ENCODE peak calls at places on chromosomes 2 and 18, in five cellular contexts. One of them, this sample, is unnamed.

GRCh38 chr2:215428060-215428910 is 7.6 kb downstream of the FN1 start:
- DNase-seq in left lung: peak; percentile 61
- DNase-seq in GM23338: no peak
- DNase-seq in fibroblast of the aortic adventitia: peak; percentile 39
- DNase-seq in adrenal gland: no peak
- DNase-seq in this sample: no peak

GRCh38 chr2:85194780-85195480 is 61.7 kb downstream of the TCF7L1 start:
- DNase-seq in left lung: no peak
- DNase-seq in GM23338: no peak
- DNase-seq in fibroblast of the aortic adventitia: no peak
- DNase-seq in adrenal gland: no peak
- DNase-seq in this sample: no peak

GRCh38 chr2:99619211-99619610 is 129.4 kb upstream of the REV1 start:
- DNase-seq in left lung: no peak
- DNase-seq in GM23338: no peak
- DNase-seq in fibroblast of the aortic adventitia: no peak
- DNase-seq in adrenal gland: no peak
- DNase-seq in this sample: no peak

GRCh38 chr2:202104286-202104870 is 31.3 kb downstream of the KIAA2012 start:
- DNase-seq in left lung: no peak
- DNase-seq in GM23338: peak; percentile 86
- DNase-seq in fibroblast of the aortic adventitia: peak; percentile 69
- DNase-seq in adrenal gland: no peak
- DNase-seq in this sample: peak; percentile 35

GRCh38 chr18:34094148-34094547 is 130.6 kb downstream of the NOL4 start:
- DNase-seq in left lung: no peak
- DNase-seq in GM23338: no peak
- DNase-seq in fibroblast of the aortic adventitia: no peak
- DNase-seq in adrenal gland: no peak
- DNase-seq in this sample: no peak

GRCh38 chr2:168212866-168213265 is 34.5 kb downstream of the STK39 start:
- DNase-seq in left lung: no peak
- DNase-seq in GM23338: no peak
- DNase-seq in fibroblast of the aortic adventitia: peak; percentile 60
- DNase-seq in adrenal gland: no peak
- DNase-seq in this sample: no peak

GRCh38 chr2:186542002-186542401 is 47.9 kb upstream of the ITGAV start:
- DNase-seq in left lung: no peak
- DNase-seq in GM23338: peak; percentile 37
- DNase-seq in fibroblast of the aortic adventitia: no peak
- DNase-seq in adrenal gland: no peak
- DNase-seq in this sample: no peak

GRCh38 chr18:47397671-47398319 is 146.3 kb upstream of the SKOR2 start:
- DNase-seq in left lung: no peak
- DNase-seq in GM23338: peak; percentile 82
- DNase-seq in fibroblast of the aortic adventitia: no peak
- DNase-seq in adrenal gland: no peak
- DNase-seq in this sample: no peak

GRCh38 chr2:191846787-191847620 is at the start of gene CAVIN2:
- DNase-seq in left lung: peak; percentile 72
- DNase-seq in GM23338: no peak
- DNase-seq in fibroblast of the aortic adventitia: peak; percentile 90
- DNase-seq in adrenal gland: peak; percentile 34
- DNase-seq in this sample: no peak

GRCh38 chr2:168201722-168202121 is 45.7 kb downstream of the STK39 start:
- DNase-seq in left lung: no peak
- DNase-seq in GM23338: no peak
- DNase-seq in fibroblast of the aortic adventitia: no peak
- DNase-seq in adrenal gland: no peak
- DNase-seq in this sample: no peak

GRCh38 chr2:98507940-98508689 is 63.5 kb downstream of the INPP4A start:
- DNase-seq in left lung: peak; percentile 83
- DNase-seq in GM23338: no peak
- DNase-seq in fibroblast of the aortic adventitia: no peak
- DNase-seq in adrenal gland: peak; percentile 50
- DNase-seq in this sample: no peak

GRCh38 chr2:176079285-176079830 is 4.4 kb downstream of the EVX2 start:
- DNase-seq in left lung: no peak
- DNase-seq in GM23338: peak; percentile 70
- DNase-seq in fibroblast of the aortic adventitia: no peak
- DNase-seq in adrenal gland: no peak
- DNase-seq in this sample: no peak

GRCh38 chr2:217828336-217828735 is 174.5 kb downstream of the TNS1 start:
- DNase-seq in left lung: no peak
- DNase-seq in GM23338: no peak
- DNase-seq in fibroblast of the aortic adventitia: no peak
- DNase-seq in adrenal gland: no peak
- DNase-seq in this sample: no peak

GRCh38 chr18:49368876-49369440 is 91.5 kb downstream of the DYM start:
- DNase-seq in left lung: no peak
- DNase-seq in GM23338: peak; percentile 30
- DNase-seq in fibroblast of the aortic adventitia: peak; percentile 34
- DNase-seq in adrenal gland: no peak
- DNase-seq in this sample: no peak

GRCh38 chr2:127415593-127416485 is 2.4 kb upstream of the PROC start:
- DNase-seq in left lung: peak; percentile 95
- DNase-seq in GM23338: peak; percentile 95
- DNase-seq in fibroblast of the aortic adventitia: no peak
- DNase-seq in adrenal gland: peak; percentile 74
- DNase-seq in this sample: peak; percentile 65

GRCh38 chr18:11654736-11655604 is 34.1 kb upstream of the GNAL start:
- DNase-seq in left lung: peak; percentile 85
- DNase-seq in GM23338: peak; percentile 77
- DNase-seq in fibroblast of the aortic adventitia: peak; percentile 23
- DNase-seq in adrenal gland: peak; percentile 47
- DNase-seq in this sample: peak; percentile 12

GRCh38 chr2:85995648-85996529 is 107.1 kb upstream of the ST3GAL5 start:
- DNase-seq in left lung: no peak
- DNase-seq in GM23338: no peak
- DNase-seq in fibroblast of the aortic adventitia: no peak
- DNase-seq in adrenal gland: no peak
- DNase-seq in this sample: no peak

GRCh38 chr2:241349941-241350340 is 6.1 kb upstream of the FARP2 start:
- DNase-seq in left lung: peak; percentile 54
- DNase-seq in GM23338: no peak
- DNase-seq in fibroblast of the aortic adventitia: no peak
- DNase-seq in adrenal gland: no peak
- DNase-seq in this sample: no peak

GRCh38 chr2:196171248-196171871 is at the start of gene STK17B:
- DNase-seq in left lung: peak; percentile 98
- DNase-seq in GM23338: peak; percentile 96
- DNase-seq in fibroblast of the aortic adventitia: peak; percentile 89
- DNase-seq in adrenal gland: peak; percentile 97
- DNase-seq in this sample: peak; percentile 95

GRCh38 chr2:144372484-144373195 is 147.3 kb downstream of the ZEB2 start:
- DNase-seq in left lung: no peak
- DNase-seq in GM23338: no peak
- DNase-seq in fibroblast of the aortic adventitia: no peak
- DNase-seq in adrenal gland: no peak
- DNase-seq in this sample: no peak

GRCh38 chr2:53767405-53768232 is at the start of gene CHAC2:
- DNase-seq in left lung: peak; percentile 96
- DNase-seq in GM23338: peak; percentile 91
- DNase-seq in fibroblast of the aortic adventitia: peak; percentile 76
- DNase-seq in adrenal gland: peak; percentile 89
- DNase-seq in this sample: peak; percentile 78

GRCh38 chr2:212735648-212736047 is 197.0 kb upstream of the ERBB4 start:
- DNase-seq in left lung: no peak
- DNase-seq in GM23338: no peak
- DNase-seq in fibroblast of the aortic adventitia: no peak
- DNase-seq in adrenal gland: no peak
- DNase-seq in this sample: no peak

GRCh38 chr2:240645346-240646060 is 20.2 kb downstream of the GPR35 start:
- DNase-seq in left lung: peak; percentile 53
- DNase-seq in GM23338: no peak
- DNase-seq in fibroblast of the aortic adventitia: no peak
- DNase-seq in adrenal gland: no peak
- DNase-seq in this sample: no peak

GRCh38 chr2:186949716-186950256 is 100.8 kb upstream of the ZSWIM2 start:
- DNase-seq in left lung: no peak
- DNase-seq in GM23338: no peak
- DNase-seq in fibroblast of the aortic adventitia: no peak
- DNase-seq in adrenal gland: no peak
- DNase-seq in this sample: no peak

DNA sequence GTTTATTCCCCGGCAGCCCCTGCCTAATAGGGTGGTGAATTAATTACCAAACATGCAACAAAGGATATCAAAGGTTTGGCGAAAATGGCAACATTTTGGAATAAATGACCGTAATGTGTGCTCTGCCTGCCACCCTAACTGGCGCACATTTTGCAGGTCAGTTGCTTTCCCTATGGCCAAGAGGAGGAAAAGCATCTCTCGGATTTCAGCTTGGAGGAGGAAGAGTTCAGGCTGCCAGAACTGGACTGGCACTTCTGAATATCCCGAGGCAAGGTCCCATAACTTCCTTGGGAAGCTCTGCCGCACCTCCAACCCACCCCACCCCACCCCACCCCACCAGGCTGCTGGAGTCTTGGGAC is 37.1 kb downstream of the SLC25A52 start:
- DNase-seq in left lung: no peak
- DNase-seq in GM23338: no peak
- DNase-seq in fibroblast of the aortic adventitia: no peak
- DNase-seq in adrenal gland: no peak
- DNase-seq in this sample: no peak
- H3K4me3 ChIP-seq in left lung: peak overlapping the region; percentile 47
- H3K4me3 ChIP-seq in GM23338: no peak overlapping the region
- H3K4me3 ChIP-seq in fibroblast of the aortic adventitia: peak overlapping the region; percentile 63
- H3K4me3 ChIP-seq in adrenal gland: no peak overlapping the region
- H3K4me3 ChIP-seq in this sample: no peak overlapping the region

DNA sequence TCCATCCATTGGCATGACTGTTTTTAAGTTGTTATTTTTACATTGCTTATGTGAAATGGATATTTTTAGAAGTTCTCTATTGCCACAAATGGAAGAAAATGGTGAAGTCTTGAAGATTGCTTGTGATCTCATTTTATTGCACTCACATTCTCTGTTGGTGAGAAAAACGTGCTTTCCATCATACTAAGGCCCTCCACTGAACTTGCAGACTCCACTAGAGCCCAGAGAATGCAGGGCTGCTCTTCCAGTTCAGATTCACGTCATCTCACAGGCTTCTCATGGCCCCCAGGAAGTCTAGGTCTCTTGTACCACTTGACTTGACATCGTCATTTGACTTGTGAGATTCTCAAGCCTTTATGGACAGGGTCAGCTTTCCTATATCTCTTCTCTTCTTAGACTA is 254.8 kb upstream of the COPS8 start:
- DNase-seq in left lung: no peak
- DNase-seq in GM23338: no peak
- DNase-seq in fibroblast of the aortic adventitia: no peak
- DNase-seq in adrenal gland: no peak
- DNase-seq in this sample: no peak
- H3K4me3 ChIP-seq in left lung: no peak overlapping the region
- H3K4me3 ChIP-seq in GM23338: no peak overlapping the region
- H3K4me3 ChIP-seq in fibroblast of the aortic adventitia: no peak overlapping the region
- H3K4me3 ChIP-seq in adrenal gland: no peak overlapping the region
- H3K4me3 ChIP-seq in this sample: no peak overlapping the region

DNA sequence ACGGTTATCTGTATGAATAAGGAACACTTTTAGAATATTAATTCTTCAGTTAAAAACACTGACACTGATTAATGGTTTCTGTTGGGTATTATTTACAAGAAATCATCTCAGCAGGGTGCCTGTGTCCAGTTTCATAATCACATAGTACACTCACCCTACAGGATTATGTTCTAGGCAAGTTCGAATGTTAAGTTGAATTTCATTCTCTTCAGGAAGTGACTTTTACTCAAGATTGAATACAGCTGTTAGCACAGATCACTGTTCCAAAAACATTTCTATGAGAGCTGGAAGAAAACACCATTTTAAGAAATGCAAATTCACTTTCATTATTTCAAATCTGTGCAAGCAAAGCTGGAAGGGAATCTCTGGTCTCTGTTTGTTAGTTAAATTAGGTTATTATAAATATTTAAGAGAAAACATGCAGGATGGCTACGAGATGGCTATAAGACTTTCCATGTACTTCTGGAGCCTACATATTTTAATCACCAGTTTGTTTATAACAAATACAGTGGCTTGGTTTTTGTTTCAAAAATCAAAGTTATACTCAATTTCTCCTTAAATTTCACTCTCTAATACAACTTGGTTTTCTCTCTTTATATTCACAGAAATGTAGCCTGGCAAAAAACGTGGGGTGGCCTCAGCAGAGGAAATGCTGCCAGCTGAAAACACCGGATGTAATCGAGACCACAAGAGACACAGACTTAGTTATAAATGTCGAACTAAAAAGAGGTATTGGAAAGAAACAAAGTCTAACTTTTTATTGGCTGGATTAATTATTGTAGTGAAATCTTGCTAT is 65.8 kb downstream of the RBMS1 start:
- DNase-seq in left lung: no peak
- DNase-seq in GM23338: no peak
- DNase-seq in fibroblast of the aortic adventitia: peak; percentile 94
- DNase-seq in adrenal gland: no peak
- DNase-seq in this sample: peak; percentile 88
- H3K4me3 ChIP-seq in left lung: no peak overlapping the region
- H3K4me3 ChIP-seq in GM23338: no peak overlapping the region
- H3K4me3 ChIP-seq in fibroblast of the aortic adventitia: peak overlapping the region; percentile 38
- H3K4me3 ChIP-seq in adrenal gland: no peak overlapping the region
- H3K4me3 ChIP-seq in this sample: peak overlapping the region; percentile 39

DNA sequence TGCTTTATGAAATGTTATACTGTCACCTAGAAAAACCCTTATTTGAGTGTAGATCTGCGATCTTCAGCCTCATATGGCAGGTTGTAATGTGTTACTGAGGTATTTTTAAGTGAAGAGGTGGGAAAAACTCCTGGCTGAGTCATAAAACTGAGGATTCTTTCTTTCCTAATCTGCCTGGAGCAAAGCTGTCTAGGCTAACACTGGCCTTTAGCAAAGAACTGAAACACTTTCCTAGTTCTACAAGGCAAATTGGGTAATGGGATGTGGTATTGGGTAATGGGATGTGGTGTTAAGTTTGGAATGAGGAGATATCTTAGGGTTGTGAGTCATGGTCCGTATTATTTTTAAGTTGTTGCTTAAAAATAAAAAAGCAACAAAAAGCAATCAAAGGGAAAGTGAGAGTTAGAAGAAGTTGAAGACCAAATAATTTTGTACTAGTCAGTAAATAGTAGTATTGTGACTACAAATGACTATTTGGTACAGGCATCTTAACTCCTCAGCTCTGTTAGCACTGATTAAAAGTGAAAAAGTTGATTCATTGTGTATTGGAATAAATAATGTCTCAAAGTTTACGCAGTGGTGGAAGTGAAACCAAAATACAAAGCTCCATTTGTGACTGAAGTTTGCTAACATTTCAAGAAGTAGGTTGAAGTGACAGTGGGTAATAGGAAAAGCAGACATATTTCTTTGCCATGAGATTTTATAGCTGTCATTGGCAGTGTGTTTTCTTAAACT is 216.8 kb downstream of the CAMKMT start:
- DNase-seq in left lung: no peak
- DNase-seq in GM23338: no peak
- DNase-seq in fibroblast of the aortic adventitia: peak; percentile 69
- DNase-seq in adrenal gland: no peak
- DNase-seq in this sample: no peak
- H3K4me3 ChIP-seq in left lung: no peak overlapping the region
- H3K4me3 ChIP-seq in GM23338: no peak overlapping the region
- H3K4me3 ChIP-seq in fibroblast of the aortic adventitia: no peak overlapping the region
- H3K4me3 ChIP-seq in adrenal gland: no peak overlapping the region
- H3K4me3 ChIP-seq in this sample: no peak overlapping the region

This sample was measured in Jurkat, Clone E6-1.